ENCODE peak calls at places on chromosome 22, in eight cellular contexts. F is CD8-positive, alpha-beta T cell; L is effector memory CD4-positive, alpha-beta T cell; E is colonic mucosa; J is A549; Z is Panc1; G is PC-3; M is GM23338. A is an unnamed sample.

GRCh38 chr22:37768273-37768672 is 39.5 kb upstream of the GCAT start:
- DNase-seq in M (peak; percentile 58), E (no peak), Z (no peak), G (no peak), L (no peak), F (no peak), J (no peak), A (no peak)

GRCh38 chr22:32699686-32700085 is 101.8 kb upstream of the TIMP3 start:
- DNase-seq in Z (no peak), L (no peak), G (no peak), J (no peak), F (no peak), M (no peak), E (no peak), A (no peak)

GRCh38 chr22:49031746-49032330 is 795.8 kb downstream of the BRD1 start:
- DNase-seq in M (no peak), E (no peak), Z (no peak), J (no peak), F (no peak), L (no peak), G (no peak), A (no peak)

GRCh38 chr22:17578129-17578754 is 14.9 kb downstream of the SLC25A18 start:
- DNase-seq in M (no peak), E (no peak), Z (no peak), F (no peak), L (no peak), J (no peak), G (peak; percentile 37), A (no peak)

GRCh38 chr22:29816539-29816938 is 21.5 kb downstream of the ASCC2 start:
- DNase-seq in L (no peak), M (no peak), Z (no peak), E (no peak), J (no peak), F (no peak), G (no peak), A (no peak)

GRCh38 chr22:25202290-25202921 is 2.7 kb downstream of the CRYBB3 start:
- DNase-seq in M (peak; percentile 85), E (peak; percentile 56), Z (peak; percentile 45), J (peak; percentile 69), L (no peak), G (peak; percentile 67), F (peak; percentile 52), A (peak; percentile 59)

GRCh38 chr22:33743756-33744155 is 176.5 kb downstream of the LARGE1 start:
- DNase-seq in G (no peak), J (no peak), F (no peak), M (no peak), Z (no peak), L (no peak), E (no peak), A (no peak)

GRCh38 chr22:26477341-26477731 is 6.2 kb downstream of the HPS4 start:
- DNase-seq in Z (no peak), L (no peak), M (no peak), F (no peak), G (no peak), E (no peak), J (no peak), A (no peak)

GRCh38 chr22:26890870-26891269 is 233.5 kb downstream of the MIAT start:
- DNase-seq in E (no peak), L (no peak), Z (no peak), F (no peak), M (peak; percentile 29), G (peak; percentile 1), J (no peak), A (no peak)

GRCh38 chr22:24006207-24006913 is 1.1 kb upstream of the GSTT4 start:
- DNase-seq in F (no peak), G (no peak), J (no peak), M (no peak), Z (no peak), L (no peak), E (no peak), A (no peak)

GRCh38 chr22:29155966-29156365 is 49.7 kb upstream of the EMID1 start:
- DNase-seq in J (no peak), L (no peak), M (no peak), G (no peak), E (no peak), F (no peak), Z (no peak), A (no peak)

GRCh38 chr22:48197189-48197690 is 1434.8 kb downstream of the TBC1D22A start:
- DNase-seq in J (no peak), E (peak; percentile 2), F (no peak), Z (no peak), G (no peak), L (no peak), M (no peak), A (no peak)

GRCh38 chr22:40416267-40416570 is 45.8 kb downstream of the SGSM3 start:
- DNase-seq in J (no peak), F (no peak), L (no peak), G (no peak), M (no peak), E (no peak), Z (no peak), A (no peak)

GRCh38 chr22:22720724-22721261 is 76.4 kb downstream of the GGTLC2 start:
- DNase-seq in G (no peak), E (no peak), J (no peak), Z (no peak), L (no peak), M (no peak), F (no peak), A (no peak)

GRCh38 chr22:42895087-42895486 is 38.0 kb upstream of the ARFGAP3 start:
- DNase-seq in E (no peak), J (no peak), L (no peak), Z (no peak), F (no peak), M (no peak), G (no peak), A (no peak)

GRCh38 chr22:26568207-26568706 is 21.7 kb downstream of the TPST2 start:
- DNase-seq in J (no peak), F (no peak), G (peak; percentile 14), L (no peak), M (peak; percentile 92), E (no peak), Z (no peak), A (no peak)

GRCh38 chr22:29994027-29994715 is 86.1 kb upstream of the HORMAD2 start:
- DNase-seq in L (no peak), M (no peak), F (no peak), G (peak; percentile 72), E (no peak), J (peak; percentile 45), Z (peak; percentile 82), A (no peak)

GRCh38 chr22:18035740-18036139 is 11.4 kb upstream of the MICAL3 start:
- DNase-seq in E (no peak), F (no peak), L (no peak), G (peak; percentile 52), Z (no peak), M (peak; percentile 26), J (peak; percentile 51), A (peak; percentile 37)

DNA sequence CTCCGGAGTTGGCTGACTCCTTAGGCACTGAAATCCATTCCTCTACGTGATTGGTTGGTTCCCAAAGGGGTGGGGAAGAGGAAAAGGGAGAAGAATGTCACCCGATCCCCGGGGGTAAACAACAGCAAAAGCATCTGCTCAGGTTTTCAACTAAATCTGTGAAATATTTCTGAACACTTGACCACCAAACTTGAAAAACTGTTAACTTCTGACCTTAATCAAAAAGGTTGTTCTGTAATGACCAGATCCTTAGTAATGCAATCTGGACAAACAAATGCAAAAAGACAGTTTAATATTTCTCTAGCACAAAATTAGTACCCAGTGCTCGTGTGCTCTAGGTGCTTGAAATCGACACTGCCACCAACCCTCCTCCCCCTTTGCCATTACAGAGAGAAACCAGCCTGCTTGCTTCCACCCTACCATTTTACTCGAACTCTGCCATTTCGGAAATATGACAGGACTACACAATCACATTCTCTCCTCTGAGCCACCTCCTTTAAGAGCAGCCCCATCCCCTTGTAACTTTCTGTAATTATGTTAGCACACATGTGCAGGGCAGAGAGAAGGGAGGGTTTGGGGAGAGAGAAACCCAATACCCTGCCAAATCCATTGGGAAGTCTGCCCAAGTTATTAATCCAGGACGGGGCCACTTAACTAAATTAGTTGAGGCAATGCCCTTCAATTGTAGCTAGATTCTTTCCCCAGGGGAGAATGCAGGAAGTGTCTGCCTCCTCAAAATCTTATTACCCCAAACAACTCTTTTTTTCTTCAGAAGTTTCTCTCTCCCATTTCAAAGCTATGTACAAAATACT is 113.8 kb downstream of the RBFOX2 start:
- DNase-seq in M (peak; percentile 97), E (peak; percentile 83), F (no peak), L (no peak), Z (peak; percentile 30), G (peak; percentile 89), J (peak; percentile 48), A (peak; percentile 93)
- H3K4me3 ChIP-seq in M (peak overlapping the region; percentile 37), E (peak overlapping the region; percentile 22), F (no peak overlapping the region), L (no peak overlapping the region), Z (peak overlapping the region; percentile 56), G (peak overlapping the region; percentile 67), J (peak overlapping the region; percentile 34), A (no peak overlapping the region)

DNA sequence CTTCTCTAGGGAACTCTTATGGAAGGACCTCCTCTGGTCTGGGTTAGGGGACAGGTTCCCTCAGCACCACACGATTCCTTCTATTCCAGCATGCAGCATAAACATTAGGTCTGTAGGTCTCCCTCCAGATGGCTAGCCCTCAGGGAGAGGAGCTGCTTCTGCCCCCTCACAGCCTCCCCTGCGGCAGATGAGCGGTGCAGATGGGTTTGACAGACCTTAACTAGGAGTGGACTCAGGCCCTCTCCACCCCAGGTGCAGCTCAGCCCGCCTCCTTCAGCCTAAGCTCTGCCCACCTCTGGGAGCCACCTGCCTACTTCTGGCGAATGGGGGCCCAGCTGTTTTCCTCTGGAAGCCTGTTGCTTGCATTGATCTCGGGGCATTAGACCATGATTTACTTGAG is 55.7 kb upstream of the EIF3D start:
- DNase-seq in G (no peak), J (no peak), E (no peak), Z (no peak), F (no peak), M (no peak), L (no peak), A (no peak)
- H3K4me1 ChIP-seq in G (peaks cover 16% of the 10 kb centered on the region), J (peaks cover 3% of the 10 kb centered on the region), E (no peaks in the 10 kb centered on the region), Z (no peaks in the 10 kb centered on the region), F (no peaks in the 10 kb centered on the region), M (no peaks in the 10 kb centered on the region), L (no peaks in the 10 kb centered on the region), A (no peaks in the 10 kb centered on the region)

GRCh38 chr22:31122532-31123291 is at the start of gene INPP5J:
- DNase-seq in G (peak; percentile 44), J (peak; percentile 78), Z (no peak), L (no peak), M (peak; percentile 80), F (no peak), E (peak; percentile 84), A (peak; percentile 95)
- H3K27ac ChIP-seq in G (no peak within 1 kb of the TSS), J (peak within 1 kb of the TSS; percentile 94), Z (no peak within 1 kb of the TSS), L (no peak within 1 kb of the TSS), M (no peak within 1 kb of the TSS), F (no peak within 1 kb of the TSS), E (peak within 1 kb of the TSS; percentile 74), A (peak within 1 kb of the TSS; percentile 88)

DNA sequence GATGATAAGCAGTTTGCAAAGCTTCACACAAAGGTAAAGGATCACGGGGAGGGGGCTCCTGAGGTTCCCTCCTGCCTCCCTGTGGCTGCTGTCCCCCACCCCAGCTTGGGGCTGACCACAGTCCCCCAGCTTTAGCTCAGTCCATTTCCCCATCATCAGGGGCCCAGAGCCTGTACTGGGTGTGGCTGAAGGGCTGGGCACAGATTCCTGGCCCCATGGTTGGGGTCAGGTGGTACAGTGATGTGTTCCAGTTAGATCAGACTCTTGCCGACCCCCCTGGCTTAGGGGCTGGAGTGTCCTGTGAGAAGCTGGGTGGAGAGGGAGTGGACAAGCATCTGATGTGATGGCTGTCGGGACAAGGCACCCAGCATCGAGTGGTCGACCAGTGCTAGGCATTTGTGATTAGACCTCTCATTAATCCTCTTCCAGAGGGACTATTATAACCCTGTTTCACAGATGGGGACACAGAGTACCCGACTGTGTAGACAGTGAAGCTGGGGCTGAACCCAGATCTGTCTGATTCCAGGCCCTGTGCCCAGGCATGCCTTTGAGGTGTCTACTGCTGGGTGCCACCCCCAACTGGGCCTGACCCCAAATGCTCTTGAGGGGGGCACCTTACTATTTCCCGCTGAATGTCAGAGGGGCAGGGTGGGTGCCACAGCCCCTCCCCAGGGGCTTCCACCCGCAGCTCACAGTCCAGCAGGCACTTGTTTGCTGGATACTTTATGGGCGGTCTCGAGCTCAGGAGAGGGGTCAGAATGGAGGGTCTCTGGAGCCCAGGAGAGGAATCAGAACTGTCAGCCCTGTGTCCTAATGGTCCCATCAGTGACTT is 4.3 kb downstream of the SHANK3 start:
- DNase-seq in J (no peak), F (no peak), M (no peak), G (no peak), L (no peak), Z (no peak), E (no peak), A (no peak)
- H3K4me3 ChIP-seq in J (no peak overlapping the region), F (no peak overlapping the region), M (no peak overlapping the region), G (no peak overlapping the region), L (no peak overlapping the region), Z (no peak overlapping the region), E (no peak overlapping the region), A (no peak overlapping the region)